ENCODE peak calls at places on chromosome 21, in nine cellular contexts. G is GM23338, O is GM13977, L is brain microvascular endothelial cell, B is adrenal gland, F is BE2C, W is ascending aorta, R is body of pancreas, U is astrocyte of the spinal cord. V is an unnamed sample.

GRCh38 chr21:33541105-33541711 is 709 bp downstream of the GART start:
- DNase-seq in B (no peak), U (peak; percentile 29), W (no peak), R (no peak), F (no peak), G (peak; percentile 32), O (peak; percentile 24), L (no peak), V (no peak)

GRCh38 chr21:37520801-37521200 is 154.2 kb downstream of the DYRK1A start:
- DNase-seq in O (no peak), G (no peak), F (no peak), L (no peak), U (no peak), B (no peak), W (no peak), R (no peak), V (no peak)

GRCh38 chr21:39208624-39209333 is 25.5 kb upstream of the PSMG1 start:
- DNase-seq in U (no peak), G (peak; percentile 18), R (no peak), L (no peak), O (no peak), W (no peak), B (no peak), F (no peak), V (peak; percentile 25)

GRCh38 chr21:33939224-33939623 is 23.6 kb upstream of the ATP5PO start:
- DNase-seq in F (no peak), L (no peak), G (no peak), R (no peak), U (no peak), O (no peak), B (no peak), W (no peak), V (no peak)

GRCh38 chr21:43794857-43795256 is 5.5 kb downstream of the RRP1 start:
- DNase-seq in O (no peak), F (no peak), L (no peak), B (no peak), U (no peak), W (no peak), G (no peak), R (no peak), V (no peak)

GRCh38 chr21:36788116-36788515 is 89.2 kb downstream of the SIM2 start:
- DNase-seq in B (no peak), L (no peak), U (no peak), G (no peak), R (no peak), W (no peak), F (no peak), O (no peak), V (peak; percentile 69)

GRCh38 chr21:38170283-38170682 is 86.5 kb upstream of the KCNJ15 start:
- DNase-seq in L (peak; percentile 17), O (no peak), U (peak; percentile 61), R (no peak), F (no peak), B (no peak), W (no peak), G (peak; percentile 68), V (no peak)

GRCh38 chr21:25062061-25062460 is 545.2 kb downstream of the MRPL39 start:
- DNase-seq in W (no peak), B (no peak), F (no peak), R (no peak), U (peak; percentile 49), G (peak; percentile 14), O (no peak), L (no peak), V (no peak)

GRCh38 chr21:38668501-38668900 is 137.2 kb upstream of the ETS2 start:
- DNase-seq in U (no peak), L (no peak), B (no peak), O (no peak), W (no peak), G (no peak), F (no peak), R (no peak), V (peak; percentile 43)

GRCh38 chr21:15241997-15242767 is 177.4 kb upstream of the NRIP1 start:
- DNase-seq in G (peak; percentile 92), O (no peak), F (no peak), U (no peak), B (no peak), W (no peak), R (no peak), L (no peak), V (no peak)

GRCh38 chr21:37770496-37770895 is 145.8 kb downstream of the KCNJ6 start:
- DNase-seq in L (no peak), B (no peak), W (no peak), O (no peak), U (no peak), R (no peak), G (no peak), F (no peak), V (no peak)

GRCh38 chr21:36847189-36847588 is 119.3 kb downstream of the HLCS start:
- DNase-seq in B (no peak), R (no peak), G (no peak), L (peak; percentile 76), U (peak; percentile 82), W (no peak), O (no peak), F (no peak), V (no peak)

GRCh38 chr21:38924954-38925353 is 119.2 kb downstream of the ETS2 start:
- DNase-seq in G (no peak), B (no peak), L (no peak), W (no peak), F (no peak), U (no peak), O (no peak), R (no peak), V (no peak)

GRCh38 chr21:39441502-39442475 is 3.8 kb downstream of the LCA5L start:
- DNase-seq in R (peak; percentile 41), O (peak; percentile 56), L (peak; percentile 48), B (peak; percentile 65), F (peak; percentile 51), W (no peak), U (peak; percentile 51), G (peak; percentile 76), V (no peak)

DNA sequence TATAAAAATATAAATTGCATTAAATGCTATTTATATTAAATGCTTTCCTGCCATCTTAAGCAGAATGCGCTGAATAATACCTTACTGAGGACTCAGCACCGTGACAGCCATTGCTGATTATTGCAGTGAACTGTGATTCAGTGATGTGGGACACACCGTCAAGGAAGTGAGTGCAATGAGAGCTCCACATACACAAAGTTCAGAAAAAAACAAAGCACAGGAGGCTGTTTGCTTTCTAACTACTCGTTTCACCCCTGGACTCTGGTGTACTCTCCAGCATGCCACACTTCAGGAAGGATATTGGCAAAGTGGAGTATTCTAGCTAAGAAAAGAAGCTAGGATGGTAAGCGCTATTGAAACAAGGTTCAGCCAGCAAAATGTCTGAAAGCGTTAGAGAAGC is 57.4 kb upstream of the CXADR start:
- DNase-seq in R (no peak), G (no peak), L (no peak), B (no peak), F (no peak), O (no peak), W (no peak), U (no peak), V (no peak)
- TF ChIP-seq CTCF in R (no peak), G (no peak), L (no peak), B (no peak), F (no peak), O (no peak), W (no peak), U (no peak), V (no peak)

DNA sequence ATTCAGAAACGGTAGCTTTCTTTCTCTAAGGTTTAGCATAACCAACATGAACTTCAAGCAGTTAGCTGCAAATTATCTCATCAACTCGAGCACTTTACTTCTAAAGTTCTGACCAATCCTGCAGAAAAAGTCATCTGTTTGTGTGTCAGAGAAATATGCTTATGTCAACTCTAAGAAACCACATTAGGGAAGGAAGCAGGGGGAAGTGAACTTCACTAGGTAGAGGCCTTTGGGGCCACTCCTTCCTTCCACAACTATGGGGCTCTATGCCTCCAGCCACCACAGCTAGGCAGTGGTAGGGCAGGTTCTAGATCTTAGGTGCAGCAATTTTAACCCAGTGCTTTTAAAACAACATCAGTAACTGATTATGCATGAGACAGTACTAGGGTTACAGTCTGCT is 375.9 kb downstream of the DSCAM start:
- DNase-seq in B (no peak), R (no peak), G (no peak), F (no peak), W (no peak), O (no peak), L (no peak), U (no peak), V (no peak)
- TF ChIP-seq CTCF in B (no peak), R (no peak), G (no peak), F (no peak), W (no peak), O (no peak), L (no peak), U (no peak), V (no peak)

DNA sequence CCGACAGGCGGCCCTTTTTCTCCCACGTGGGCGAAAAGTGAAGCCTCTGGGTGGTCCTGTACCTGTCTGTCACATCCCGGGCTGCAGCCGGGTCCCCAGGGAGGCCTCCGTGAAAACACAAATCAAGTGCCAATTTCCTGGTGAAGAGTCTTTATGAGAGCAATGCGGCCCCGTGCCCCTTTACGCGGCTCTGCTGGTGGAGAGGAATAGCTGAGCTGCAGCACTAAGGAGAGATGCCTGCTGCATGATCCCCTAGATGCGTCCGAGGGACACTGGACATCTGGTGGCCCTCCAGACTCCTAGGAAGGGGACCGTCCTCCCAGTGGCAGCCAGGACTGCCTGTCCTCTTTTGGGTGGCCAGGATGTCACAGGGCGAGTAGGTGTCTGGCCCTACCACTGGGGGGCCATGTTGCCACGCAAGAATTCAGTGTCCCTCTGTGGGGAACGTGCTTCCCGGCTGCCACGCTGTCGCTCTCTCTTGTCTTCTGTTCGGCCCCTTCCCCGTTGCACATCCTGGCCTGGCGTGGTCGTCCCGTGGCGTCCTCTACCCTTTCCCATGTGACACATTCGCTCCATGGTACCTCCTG is 38.7 kb downstream of the COL18A1 start:
- DNase-seq in U (no peak), B (no peak), O (no peak), L (no peak), W (no peak), G (no peak), R (no peak), F (no peak), V (no peak)
- TF ChIP-seq CTCF in U (peak; percentile 5), B (no peak), O (no peak), L (peak; percentile 18), W (no peak), G (peak; percentile 14), R (no peak), F (peak; percentile 23), V (no peak)

GRCh38 chr21:45348591-45349327 is 56.2 kb upstream of the COL18A1 start:
- DNase-seq in G (no peak), U (no peak), W (no peak), R (no peak), F (no peak), L (no peak), B (no peak), O (no peak), V (no peak)
- TF ChIP-seq CTCF in G (no peak), U (no peak), W (no peak), R (no peak), F (no peak), L (no peak), B (no peak), O (no peak), V (no peak)

DNA sequence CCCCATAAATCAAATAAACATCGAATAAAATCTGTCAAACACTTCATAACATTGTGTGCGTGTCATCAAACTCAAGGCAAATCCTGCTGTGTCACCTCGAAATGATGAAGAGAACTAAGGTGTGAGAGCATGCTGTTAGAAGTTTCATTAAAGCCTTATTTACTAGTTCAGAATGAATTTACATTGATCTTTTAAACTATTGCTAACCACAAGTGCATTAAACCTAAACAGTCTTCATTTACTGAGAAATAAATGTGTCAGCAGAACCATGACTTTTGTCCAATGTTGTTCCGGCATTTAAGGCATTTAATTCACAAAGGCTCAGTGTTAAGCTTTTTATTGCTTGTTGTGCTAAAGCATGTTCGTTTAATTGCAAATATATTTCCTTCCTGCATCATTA is 474.4 kb downstream of the SETD4 start:
- DNase-seq in L (no peak), O (no peak), R (no peak), F (no peak), W (no peak), U (no peak), G (no peak), B (no peak), V (no peak)
- TF ChIP-seq CTCF in L (no peak), O (no peak), R (no peak), F (no peak), W (no peak), U (no peak), G (no peak), B (no peak), V (no peak)

V was measured in transverse colon.